ENCODE peak calls at places on chromosomes 6 and 20, in six cellular contexts. One of them, this sample, is unnamed. For H3K4me1, the result is how much of the 10 kb centered on the place peaks cover.

GRCh38 chr20:3995749-3996305 is 19.5 kb downstream of the RNF24 start:
- DNase-seq in small intestine: no peak
- DNase-seq in heart right ventricle: no peak
- DNase-seq in GM23248: no peak
- DNase-seq in pancreas: no peak
- DNase-seq in ovary: no peak
- DNase-seq in this sample: no peak

GRCh38 chr6:118558811-118559217 is 10.7 kb downstream of the PLN start:
- DNase-seq in small intestine: peak
- DNase-seq in heart right ventricle: no peak
- DNase-seq in GM23248: no peak
- DNase-seq in pancreas: no peak
- DNase-seq in ovary: no peak
- DNase-seq in this sample: no peak

GRCh38 chr6:111727798-111728197 is 122.1 kb upstream of the TRAF3IP2 start:
- DNase-seq in small intestine: no peak
- DNase-seq in heart right ventricle: no peak
- DNase-seq in GM23248: peak
- DNase-seq in pancreas: no peak
- DNase-seq in ovary: no peak
- DNase-seq in this sample: no peak

GRCh38 chr20:59571591-59572314 is 32.6 kb upstream of the PHACTR3 start:
- DNase-seq in small intestine: peak
- DNase-seq in heart right ventricle: peak
- DNase-seq in GM23248: peak
- DNase-seq in pancreas: peak
- DNase-seq in ovary: peak
- DNase-seq in this sample: peak

GRCh38 chr6:124990988-124991387 is 28.8 kb downstream of the RNF217 start:
- DNase-seq in small intestine: no peak
- DNase-seq in heart right ventricle: no peak
- DNase-seq in GM23248: no peak
- DNase-seq in pancreas: no peak
- DNase-seq in ovary: no peak
- DNase-seq in this sample: no peak

GRCh38 chr20:4161447-4162251 is 146.3 kb upstream of the RNF24 start:
- DNase-seq in small intestine: peak
- DNase-seq in heart right ventricle: no peak
- DNase-seq in GM23248: no peak
- DNase-seq in pancreas: peak
- DNase-seq in ovary: no peak
- DNase-seq in this sample: peak

GRCh38 chr6:98286620-98287019 is 547.8 kb upstream of the POU3F2 start:
- DNase-seq in small intestine: no peak
- DNase-seq in heart right ventricle: no peak
- DNase-seq in GM23248: no peak
- DNase-seq in pancreas: no peak
- DNase-seq in ovary: no peak
- DNase-seq in this sample: no peak

GRCh38 chr20:2872304-2873009 is 824 bp upstream of the PTPRA start:
- DNase-seq in small intestine: peak
- DNase-seq in heart right ventricle: peak
- DNase-seq in GM23248: peak
- DNase-seq in pancreas: peak
- DNase-seq in ovary: peak
- DNase-seq in this sample: peak

GRCh38 chr6:100731411-100731810 is 149.7 kb downstream of the ASCC3 start:
- DNase-seq in small intestine: no peak
- DNase-seq in heart right ventricle: no peak
- DNase-seq in GM23248: no peak
- DNase-seq in pancreas: no peak
- DNase-seq in ovary: no peak
- DNase-seq in this sample: no peak

GRCh38 chr6:30682181-30683117 is 4.0 kb downstream of the PPP1R18 start:
- DNase-seq in small intestine: peak
- DNase-seq in heart right ventricle: peak
- DNase-seq in GM23248: peak
- DNase-seq in pancreas: peak
- DNase-seq in ovary: peak
- DNase-seq in this sample: peak

GRCh38 chr6:4553387-4553786 is 222.8 kb upstream of the CDYL start:
- DNase-seq in small intestine: no peak
- DNase-seq in heart right ventricle: no peak
- DNase-seq in GM23248: no peak
- DNase-seq in pancreas: no peak
- DNase-seq in ovary: no peak
- DNase-seq in this sample: no peak

GRCh38 chr20:58718729-58719128 is 26.1 kb downstream of the NPEPL1 start:
- DNase-seq in small intestine: no peak
- DNase-seq in heart right ventricle: no peak
- DNase-seq in GM23248: no peak
- DNase-seq in pancreas: peak
- DNase-seq in ovary: peak
- DNase-seq in this sample: no peak

GRCh38 chr20:48690888-48691287 is 136.9 kb downstream of the PREX1 start:
- DNase-seq in small intestine: peak
- DNase-seq in heart right ventricle: no peak
- DNase-seq in GM23248: no peak
- DNase-seq in pancreas: no peak
- DNase-seq in ovary: no peak
- DNase-seq in this sample: no peak

GRCh38 chr20:5481872-5482271 is 165.1 kb upstream of the PROKR2 start:
- DNase-seq in small intestine: peak
- DNase-seq in heart right ventricle: no peak
- DNase-seq in GM23248: no peak
- DNase-seq in pancreas: no peak
- DNase-seq in ovary: no peak
- DNase-seq in this sample: no peak

GRCh38 chr6:72580281-72580940 is 41.5 kb upstream of the KCNQ5 start:
- DNase-seq in small intestine: no peak
- DNase-seq in heart right ventricle: no peak
- DNase-seq in GM23248: peak
- DNase-seq in pancreas: no peak
- DNase-seq in ovary: no peak
- DNase-seq in this sample: no peak

GRCh38 chr6:66771626-66772025 is 1064.6 kb upstream of the EYS start:
- DNase-seq in small intestine: no peak
- DNase-seq in heart right ventricle: no peak
- DNase-seq in GM23248: no peak
- DNase-seq in pancreas: no peak
- DNase-seq in ovary: no peak
- DNase-seq in this sample: no peak

GRCh38 chr6:132687306-132687705 is 26.5 kb downstream of the VNN1 start:
- DNase-seq in small intestine: peak
- DNase-seq in heart right ventricle: no peak
- DNase-seq in GM23248: peak
- DNase-seq in pancreas: no peak
- DNase-seq in ovary: no peak
- DNase-seq in this sample: no peak

GRCh38 chr6:40713002-40713719 is 126.0 kb upstream of the LRFN2 start:
- DNase-seq in small intestine: no peak
- DNase-seq in heart right ventricle: no peak
- DNase-seq in GM23248: peak
- DNase-seq in pancreas: no peak
- DNase-seq in ovary: no peak
- DNase-seq in this sample: no peak

GRCh38 chr6:169972736-169973135 is 221.3 kb downstream of the ERMARD start:
- DNase-seq in small intestine: no peak
- DNase-seq in heart right ventricle: no peak
- DNase-seq in GM23248: no peak
- DNase-seq in pancreas: peak
- DNase-seq in ovary: peak
- DNase-seq in this sample: no peak

GRCh38 chr20:58483051-58483450 is 32.1 kb downstream of the APCDD1L start:
- DNase-seq in small intestine: no peak
- DNase-seq in heart right ventricle: no peak
- DNase-seq in GM23248: no peak
- DNase-seq in pancreas: no peak
- DNase-seq in ovary: no peak
- DNase-seq in this sample: no peak

GRCh38 chr6:63634630-63635029 is 972 bp upstream of the PHF3 start:
- DNase-seq in small intestine: no peak
- DNase-seq in heart right ventricle: no peak
- DNase-seq in GM23248: no peak
- DNase-seq in pancreas: no peak
- DNase-seq in ovary: no peak
- DNase-seq in this sample: no peak

GRCh38 chr20:64193058-64193457 is 28.8 kb downstream of the MYT1 start:
- DNase-seq in small intestine: no peak
- DNase-seq in heart right ventricle: no peak
- DNase-seq in GM23248: no peak
- DNase-seq in pancreas: no peak
- DNase-seq in ovary: no peak
- DNase-seq in this sample: no peak

GRCh38 chr6:43846556-43846955 is 76.5 kb downstream of the VEGFA start:
- DNase-seq in small intestine: no peak
- DNase-seq in heart right ventricle: no peak
- DNase-seq in GM23248: no peak
- DNase-seq in pancreas: no peak
- DNase-seq in ovary: no peak
- DNase-seq in this sample: no peak

GRCh38 chr6:167888098-167888497 is 61.4 kb downstream of the AFDN start:
- DNase-seq in small intestine: no peak
- DNase-seq in heart right ventricle: no peak
- DNase-seq in GM23248: no peak
- DNase-seq in pancreas: no peak
- DNase-seq in ovary: no peak
- DNase-seq in this sample: no peak

GRCh38 chr20:58224097-58224496 is 4.4 kb downstream of the ANKRD60 start:
- DNase-seq in small intestine: peak
- DNase-seq in heart right ventricle: no peak
- DNase-seq in GM23248: peak
- DNase-seq in pancreas: no peak
- DNase-seq in ovary: no peak
- DNase-seq in this sample: no peak

GRCh38 chr6:7747433-7747832 is 21.5 kb downstream of the BMP6 start:
- DNase-seq in small intestine: no peak
- DNase-seq in heart right ventricle: no peak
- DNase-seq in GM23248: no peak
- DNase-seq in pancreas: no peak
- DNase-seq in ovary: no peak
- DNase-seq in this sample: no peak

GRCh38 chr20:52035977-52036376 is 155.6 kb downstream of the ZFP64 start:
- DNase-seq in small intestine: no peak
- DNase-seq in heart right ventricle: no peak
- DNase-seq in GM23248: no peak
- DNase-seq in pancreas: peak
- DNase-seq in ovary: no peak
- DNase-seq in this sample: no peak

DNA sequence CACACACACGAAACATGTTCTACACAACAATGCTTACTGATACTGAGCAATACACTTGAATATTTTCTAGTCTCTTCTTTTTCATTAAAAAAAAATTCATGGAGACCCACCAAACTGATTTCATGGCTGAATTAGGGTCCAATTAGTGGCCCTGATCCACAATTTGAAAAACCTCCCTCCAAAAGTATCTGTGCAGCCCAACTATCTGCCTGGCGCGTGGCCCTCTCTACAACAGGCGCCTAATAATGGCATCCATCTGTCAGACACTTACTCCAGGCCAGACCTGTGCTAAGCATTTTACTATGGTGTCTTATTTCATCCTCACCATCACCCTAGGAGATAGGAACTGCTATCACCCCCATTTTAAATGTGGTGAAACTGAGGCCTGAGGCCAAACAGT is 14.0 kb downstream of the TFEB start:
- DNase-seq in small intestine: no peak
- DNase-seq in heart right ventricle: no peak
- DNase-seq in GM23248: no peak
- DNase-seq in pancreas: no peak
- DNase-seq in ovary: no peak
- DNase-seq in this sample: no peak
- H3K4me1 ChIP-seq in small intestine: under half
- H3K4me1 ChIP-seq in heart right ventricle: half or more
- H3K4me1 ChIP-seq in GM23248: under half
- H3K4me1 ChIP-seq in pancreas: under half
- H3K4me1 ChIP-seq in ovary: under half
- H3K4me1 ChIP-seq in this sample: half or more

DNA sequence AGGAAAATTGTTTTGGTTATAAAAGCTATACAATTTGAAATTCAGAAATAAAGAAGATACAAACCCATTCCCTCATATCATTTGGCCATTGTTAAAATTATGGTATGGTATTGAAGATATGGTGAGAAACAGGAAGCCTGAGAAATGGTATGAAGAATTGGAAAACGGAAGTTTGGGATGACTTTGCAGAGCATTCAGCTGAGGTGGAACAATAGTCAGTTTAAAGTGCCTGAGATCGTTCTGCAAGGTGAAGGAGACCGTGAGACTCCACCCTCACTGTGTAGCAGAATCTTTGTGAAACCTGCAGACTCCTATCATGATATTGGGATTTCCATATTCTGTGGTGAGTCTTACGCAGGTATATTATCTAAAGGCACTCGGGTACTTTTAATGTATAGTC is 97.3 kb downstream of the ADGRB3 start:
- DNase-seq in small intestine: no peak
- DNase-seq in heart right ventricle: no peak
- DNase-seq in GM23248: no peak
- DNase-seq in pancreas: no peak
- DNase-seq in ovary: no peak
- DNase-seq in this sample: no peak
- H3K4me1 ChIP-seq in small intestine: under half
- H3K4me1 ChIP-seq in heart right ventricle: under half
- H3K4me1 ChIP-seq in GM23248: under half
- H3K4me1 ChIP-seq in pancreas: under half
- H3K4me1 ChIP-seq in ovary: under half
- H3K4me1 ChIP-seq in this sample: under half

DNA sequence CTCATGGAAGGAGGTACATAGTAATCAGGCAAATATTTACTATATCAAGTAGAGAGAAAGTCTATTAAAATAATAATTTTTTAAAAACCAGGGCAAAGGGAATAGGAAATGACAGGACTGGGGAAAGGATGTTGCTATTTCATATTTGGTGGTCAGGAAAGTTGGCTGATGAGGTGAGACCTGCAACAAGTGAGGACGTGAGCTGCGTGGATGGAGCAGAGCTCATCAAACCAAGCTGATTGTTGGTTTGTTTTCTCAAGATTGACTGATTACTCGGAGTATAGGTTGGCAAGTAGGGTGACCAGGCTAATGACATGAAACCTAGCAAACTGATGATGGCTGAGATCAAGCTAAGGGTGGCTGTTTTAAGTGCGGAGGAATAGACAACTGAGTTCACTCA is 6.0 kb downstream of the GJA1 start:
- DNase-seq in small intestine: no peak
- DNase-seq in heart right ventricle: no peak
- DNase-seq in GM23248: no peak
- DNase-seq in pancreas: no peak
- DNase-seq in ovary: no peak
- DNase-seq in this sample: no peak
- H3K4me1 ChIP-seq in small intestine: under half
- H3K4me1 ChIP-seq in heart right ventricle: under half
- H3K4me1 ChIP-seq in GM23248: half or more
- H3K4me1 ChIP-seq in pancreas: under half
- H3K4me1 ChIP-seq in ovary: under half
- H3K4me1 ChIP-seq in this sample: under half

DNA sequence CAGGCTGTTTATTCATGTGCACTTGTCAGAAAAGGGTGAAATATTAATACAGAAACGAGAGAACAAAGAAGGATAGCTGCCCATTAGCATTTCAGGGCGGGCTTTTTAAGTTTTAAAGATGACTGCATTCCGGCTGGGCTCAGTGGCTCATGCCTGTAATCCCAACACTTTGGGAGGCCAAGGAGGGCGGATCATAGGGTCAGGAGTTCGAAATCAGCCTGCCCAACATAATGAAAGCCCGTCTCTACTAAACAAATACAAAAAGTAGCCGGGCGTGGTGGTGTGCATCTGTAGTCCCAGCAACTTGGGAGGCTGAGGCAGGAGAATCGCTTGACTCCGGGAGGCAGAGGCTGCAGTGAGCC is 130.5 kb downstream of the HFE start:
- DNase-seq in small intestine: peak
- DNase-seq in heart right ventricle: no peak
- DNase-seq in GM23248: peak
- DNase-seq in pancreas: no peak
- DNase-seq in ovary: no peak
- DNase-seq in this sample: no peak
- H3K4me1 ChIP-seq in small intestine: under half
- H3K4me1 ChIP-seq in heart right ventricle: under half
- H3K4me1 ChIP-seq in GM23248: under half
- H3K4me1 ChIP-seq in pancreas: under half
- H3K4me1 ChIP-seq in ovary: under half
- H3K4me1 ChIP-seq in this sample: under half

This sample was measured in upper lobe of left lung.